ENCODE peak calls at places on chromosomes 1 and 21, in six cellular contexts. Q is fibroblast of lung; I is left lung; V is uterus; J is CD4-positive, CD25-positive, alpha-beta regulatory T cell; Z is CD8-positive, alpha-beta memory T cell. C is an unnamed sample.

GRCh38 chr1:201530741-201531521 is 8.0 kb upstream of the NAV1 start:
- DNase-seq in I (peak; percentile 80), V (peak; percentile 92), Z (no peak), Q (peak; percentile 87), J (no peak), C (peak; percentile 81)

GRCh38 chr1:231930257-231930947 is 303.8 kb downstream of the DISC1 start:
- DNase-seq in J (no peak), Z (no peak), V (no peak), Q (no peak), I (no peak), C (no peak)

GRCh38 chr21:41168391-41169257 is 664 bp downstream of the BACE2 start:
- DNase-seq in V (peak; percentile 60), Q (peak; percentile 71), J (no peak), I (peak; percentile 59), Z (no peak), C (peak; percentile 67)

GRCh38 chr1:91876040-91876470 is 9.9 kb downstream of the TGFBR3 start:
- DNase-seq in I (no peak), Z (peak; percentile 47), Q (no peak), J (no peak), V (no peak), C (no peak)

GRCh38 chr1:155063550-155064108 is at the start of gene EFNA4:
- DNase-seq in V (peak; percentile 82), J (peak; percentile 78), I (peak; percentile 91), Z (peak; percentile 73), Q (peak; percentile 75), C (peak; percentile 91)

GRCh38 chr1:227654431-227654830 is 80.7 kb downstream of the JMJD4 start:
- DNase-seq in V (no peak), Z (no peak), Q (peak; percentile 2), J (no peak), I (no peak), C (no peak)

GRCh38 chr1:15833069-15833679 is 14.3 kb upstream of the SPEN start:
- DNase-seq in V (peak; percentile 59), Q (peak; percentile 63), I (peak; percentile 74), Z (peak; percentile 27), J (peak; percentile 50), C (peak; percentile 53)

GRCh38 chr1:5287178-5288155 is 633.1 kb downstream of the AJAP1 start:
- DNase-seq in Q (no peak), V (no peak), Z (no peak), J (no peak), I (no peak), C (no peak)

GRCh38 chr1:43711049-43711448 is 3.7 kb downstream of the ST3GAL3 start:
- DNase-seq in V (no peak), I (no peak), Q (peak; percentile 80), J (no peak), Z (no peak), C (no peak)

GRCh38 chr1:93638307-93638847 is 43.3 kb downstream of the BCAR3 start:
- DNase-seq in J (no peak), I (peak; percentile 58), V (no peak), Q (no peak), Z (no peak), C (no peak)

GRCh38 chr1:25245809-25246599 is 1.2 kb downstream of the RSRP1 start:
- DNase-seq in J (no peak), V (no peak), I (no peak), Q (peak; percentile 41), Z (no peak), C (no peak)

GRCh38 chr1:188782220-188782841 is 1695.3 kb downstream of the BRINP3 start:
- DNase-seq in Q (peak; percentile 56), J (no peak), V (no peak), I (no peak), Z (no peak), C (no peak)

GRCh38 chr1:201505505-201505893 is 1.4 kb downstream of the CSRP1 start:
- DNase-seq in J (no peak), V (no peak), Z (no peak), I (peak; percentile 54), Q (peak; percentile 77), C (no peak)

GRCh38 chr1:3323021-3323790 is 131.3 kb upstream of the ARHGEF16 start:
- DNase-seq in I (peak; percentile 52), J (no peak), Z (no peak), V (no peak), Q (no peak), C (peak; percentile 63)

GRCh38 chr21:28325618-28326017 is 667.1 kb downstream of the LTN1 start:
- DNase-seq in I (no peak), Z (no peak), V (no peak), J (no peak), Q (no peak), C (no peak)

GRCh38 chr1:56068908-56069307 is 510.5 kb downstream of the PLPP3 start:
- DNase-seq in Q (no peak), V (no peak), J (no peak), Z (no peak), I (no peak), C (no peak)

GRCh38 chr1:86913399-86913895 is 479 bp downstream of the SELENOF start:
- DNase-seq in I (no peak), Z (peak; percentile 14), J (peak; percentile 22), Q (no peak), V (no peak), C (peak; percentile 83)

GRCh38 chr1:159804924-159805323 is 2.8 kb downstream of the FCRL6 start:
- DNase-seq in Z (no peak), V (no peak), Q (no peak), I (no peak), J (no peak), C (no peak)

GRCh38 chr1:37471345-37472231 is 2.8 kb upstream of the ZC3H12A start:
- DNase-seq in Z (no peak), Q (peak; percentile 85), I (peak; percentile 84), V (peak; percentile 66), J (no peak), C (no peak)

GRCh38 chr21:36804867-36805611 is 106.1 kb downstream of the SIM2 start:
- DNase-seq in Q (no peak), J (no peak), Z (no peak), I (no peak), V (no peak), C (no peak)

GRCh38 chr1:187566371-187566770 is 737.6 kb downstream of the PLA2G4A start:
- DNase-seq in J (no peak), Q (peak; percentile 12), I (no peak), Z (no peak), V (no peak), C (no peak)

GRCh38 chr1:7469255-7469938 is 301.7 kb upstream of the VAMP3 start:
- DNase-seq in I (no peak), V (no peak), Z (no peak), J (no peak), Q (peak; percentile 51), C (no peak)

GRCh38 chr1:92356956-92357355 is 58.1 kb downstream of the RPAP2 start:
- DNase-seq in Q (peak; percentile 89), I (no peak), Z (no peak), J (no peak), V (no peak), C (no peak)

GRCh38 chr21:25107708-25108107 is 499.6 kb downstream of the MRPL39 start:
- DNase-seq in Z (no peak), Q (peak; percentile 94), I (no peak), V (no peak), J (no peak), C (no peak)

GRCh38 chr1:63799810-63800209 is 26.0 kb downstream of the ROR1 start:
- DNase-seq in V (peak; percentile 51), J (no peak), Z (no peak), Q (peak; percentile 51), I (no peak), C (no peak)
- H3K4me1 ChIP-seq in V (no peaks in the 10 kb centered on the region), J (no peaks in the 10 kb centered on the region), Z (no peaks in the 10 kb centered on the region), Q (peaks cover 7% of the 10 kb centered on the region), I (no peaks in the 10 kb centered on the region), C (no peaks in the 10 kb centered on the region)

GRCh38 chr1:26831546-26832248 is 5.2 kb downstream of the ZDHHC18 start:
- DNase-seq in J (no peak), V (no peak), I (no peak), Z (no peak), Q (peak; percentile 15), C (no peak)

GRCh38 chr1:26829214-26829911 is 2.9 kb downstream of the ZDHHC18 start:
- DNase-seq in Z (no peak), Q (no peak), V (no peak), J (no peak), I (no peak), C (no peak)

GRCh38 chr1:26831059-26831458 is 4.6 kb downstream of the ZDHHC18 start:
- DNase-seq in Z (no peak), J (no peak), Q (no peak), I (no peak), V (no peak), C (no peak)

GRCh38 chr1:26832249-26832960 is 5.9 kb downstream of the ZDHHC18 start:
- DNase-seq in J (no peak), Q (no peak), I (no peak), V (no peak), Z (no peak), C (no peak)

DNA sequence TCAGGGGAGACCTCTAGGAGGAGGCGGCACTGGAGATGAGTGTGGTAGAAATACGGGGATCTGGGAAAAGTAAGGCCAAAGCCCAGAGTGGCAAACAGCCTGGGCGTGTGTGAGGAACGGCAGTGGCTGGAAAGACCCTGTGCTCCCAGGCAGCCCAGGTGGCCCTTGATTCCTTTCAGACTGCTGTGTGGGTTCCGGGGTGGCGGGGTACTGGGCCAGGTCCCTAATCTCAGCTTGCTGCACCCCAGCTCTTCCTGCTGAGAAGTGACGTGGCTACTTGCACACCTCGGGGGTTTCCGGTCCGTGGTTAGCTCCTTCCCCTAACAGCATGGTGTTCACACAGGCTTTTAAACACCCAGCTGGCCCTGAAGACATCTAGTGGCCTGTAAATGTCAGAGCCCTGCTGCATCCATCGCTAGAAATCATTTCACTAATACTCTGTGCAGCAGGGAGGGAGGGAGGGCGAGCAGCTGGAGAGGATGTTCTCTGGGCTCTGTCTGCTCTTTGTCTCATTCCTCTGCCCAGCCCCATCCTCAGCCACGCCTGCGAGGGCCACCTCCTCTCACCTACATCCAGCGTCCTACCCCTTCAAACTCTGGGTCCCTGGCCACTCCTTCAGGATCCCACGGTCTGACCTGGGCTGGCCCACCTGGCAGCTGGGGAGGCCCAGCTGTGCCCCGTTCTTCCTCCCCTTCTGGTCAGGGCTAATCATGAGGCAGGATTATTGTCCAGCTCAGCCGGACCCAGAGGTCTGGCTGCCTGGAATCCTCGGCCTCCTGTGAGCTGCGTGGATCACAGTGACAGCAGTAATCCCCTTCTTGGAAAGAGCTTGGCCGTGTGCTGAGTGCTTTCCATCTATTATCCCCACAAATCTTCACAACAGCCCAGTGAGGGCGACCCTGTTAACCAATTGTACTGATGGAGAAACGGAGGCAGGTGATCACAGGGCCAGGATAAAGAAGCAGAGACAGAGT is 7.2 kb downstream of the ZDHHC18 start:
- DNase-seq in J (peak; percentile 90), Q (no peak), V (no peak), I (peak; percentile 78), Z (peak; percentile 88), C (peak; percentile 95)
- H3K4me3 ChIP-seq in J (peak overlapping the region; percentile 65), Q (no peak overlapping the region), V (no peak overlapping the region), I (no peak overlapping the region), Z (peak overlapping the region; percentile 50), C (no peak overlapping the region)

DNA sequence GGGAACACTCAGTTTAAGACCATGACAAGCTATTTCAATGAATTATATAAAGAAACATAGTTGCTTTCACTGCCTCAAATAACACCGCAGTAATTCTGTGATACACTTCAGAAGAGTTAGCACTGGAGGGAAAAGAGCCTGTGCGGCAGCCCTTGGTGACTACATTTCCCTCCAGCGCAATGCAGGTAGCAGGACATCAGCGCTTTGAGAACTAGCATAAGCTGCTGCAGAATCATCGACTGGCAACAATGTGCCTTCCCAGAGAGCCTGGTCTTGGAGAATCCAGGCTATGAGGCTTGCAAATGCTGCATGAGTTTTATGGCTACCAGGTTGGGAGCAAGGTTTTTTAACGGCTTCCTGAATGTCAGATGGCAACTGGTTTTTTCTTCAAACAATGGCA is 7.5 kb downstream of the NRIP1 start:
- DNase-seq in I (no peak), Q (no peak), J (no peak), Z (no peak), V (no peak), C (no peak)
- H3K4me1 ChIP-seq in I (peaks cover 93% of the 10 kb centered on the region), Q (peaks cover 5% of the 10 kb centered on the region), J (no peaks in the 10 kb centered on the region), Z (peaks cover 25% of the 10 kb centered on the region), V (no peaks in the 10 kb centered on the region), C (no peaks in the 10 kb centered on the region)

GRCh38 chr1:26360807-26361604 is 7.1 kb upstream of the CRYBG2 start:
- DNase-seq in V (no peak), Q (no peak), J (no peak), I (no peak), Z (no peak), C (no peak)
- H3K4me3 ChIP-seq in V (no peak overlapping the region), Q (no peak overlapping the region), J (no peak overlapping the region), I (no peak overlapping the region), Z (peak overlapping the region; percentile 33), C (peak overlapping the region; percentile 41)